ENCODE peak calls at places on chromosomes 13 and 19, in nine cellular contexts. T is PC-9, F is WTC11, Q is HFFc6, U is ascending aorta, X is hepatocyte, H is foreskin fibroblast, W is mucosa of descending colon, A is GM12865. M is an unnamed sample.
A peak's percentile ranks its signal among the peaks of the same experiment; 100 is the strongest.

GRCh38 chr13:75769141-75769905 is 133.2 kb downstream of the LMO7 start:
- DNase-seq in T (no peak), W (no peak), A (no peak), X (no peak), F (no peak), Q (no peak), U (no peak), H (peak; percentile 75), M (no peak)

GRCh38 chr19:3506384-3507340 is 551 bp downstream of the FZR1 start:
- DNase-seq in W (peak; percentile 61), Q (no peak), T (no peak), H (peak; percentile 49), F (no peak), A (peak; percentile 35), X (peak; percentile 50), U (peak; percentile 75), M (peak; percentile 72)

GRCh38 chr13:41405367-41405766 is 52.0 kb upstream of the RGCC start:
- DNase-seq in Q (no peak), A (no peak), T (no peak), H (no peak), W (no peak), X (no peak), F (no peak), U (no peak), M (no peak)

GRCh38 chr19:35153701-35154534 is 617 bp upstream of the FXYD5 start:
- DNase-seq in X (peak; percentile 67), A (peak; percentile 68), U (no peak), Q (no peak), F (peak; percentile 79), H (peak; percentile 72), W (peak; percentile 68), T (no peak), M (peak; percentile 81)

GRCh38 chr19:36113895-36114762 is 546 bp downstream of the POLR2I start:
- DNase-seq in W (peak; percentile 61), T (no peak), A (peak; percentile 34), U (peak; percentile 70), F (peak; percentile 51), X (peak; percentile 61), H (peak; percentile 69), Q (peak; percentile 10), M (peak; percentile 38)

GRCh38 chr19:41248895-41249294 is 15.3 kb upstream of the HNRNPUL1 start:
- DNase-seq in F (no peak), X (no peak), A (no peak), H (no peak), W (no peak), T (no peak), U (no peak), Q (no peak), M (no peak)

GRCh38 chr19:29817316-29817715 is 5.5 kb downstream of the CCNE1 start:
- DNase-seq in A (no peak), W (no peak), X (no peak), U (no peak), T (no peak), Q (no peak), F (no peak), H (no peak), M (no peak)

GRCh38 chr13:65638572-65639168 is 1591.5 kb downstream of the PCDH9 start:
- DNase-seq in A (peak; percentile 52), H (peak; percentile 57), X (peak; percentile 60), T (no peak), Q (peak; percentile 45), W (no peak), F (no peak), U (no peak), M (no peak)

GRCh38 chr19:33193864-33194362 is at the start of gene LRP3:
- DNase-seq in T (no peak), H (peak; percentile 50), W (peak; percentile 57), U (no peak), Q (no peak), A (no peak), F (peak; percentile 38), X (peak; percentile 83), M (no peak)

GRCh38 chr19:58089846-58090245 is 8.2 kb downstream of the ZSCAN18 start:
- DNase-seq in A (no peak), Q (no peak), T (no peak), H (no peak), U (no peak), X (no peak), F (no peak), W (no peak), M (no peak)

GRCh38 chr13:85586856-85587255 is 212.4 kb downstream of the SLITRK6 start:
- DNase-seq in F (no peak), U (no peak), A (no peak), X (no peak), T (no peak), W (no peak), Q (no peak), H (no peak), M (no peak)

GRCh38 chr19:28313633-28314032 is 899.3 kb downstream of the UQCRFS1 start:
- DNase-seq in H (peak; percentile 95), W (no peak), F (no peak), X (no peak), U (no peak), T (no peak), A (no peak), Q (no peak), M (no peak)

GRCh38 chr13:99072356-99072755 is 94.5 kb upstream of the DOCK9 start:
- DNase-seq in H (no peak), F (no peak), Q (no peak), A (no peak), U (no peak), T (no peak), W (no peak), X (no peak), M (no peak)

GRCh38 chr13:39876258-39876657 is 220.8 kb downstream of the COG6 start:
- DNase-seq in X (no peak), F (no peak), W (no peak), U (no peak), H (peak; percentile 92), T (no peak), Q (peak; percentile 84), A (peak; percentile 32), M (no peak)

GRCh38 chr13:74820809-74821208 is 661.2 kb downstream of the TBC1D4 start:
- DNase-seq in X (no peak), F (no peak), T (no peak), W (no peak), H (no peak), A (no peak), U (no peak), Q (no peak), M (no peak)

GRCh38 chr13:30745917-30746686 is 10.8 kb downstream of the ALOX5AP start:
- DNase-seq in X (peak; percentile 24), Q (no peak), W (peak; percentile 61), U (no peak), F (no peak), T (no peak), H (peak; percentile 18), A (no peak), M (no peak)

GRCh38 chr19:17874423-17875135 is 2.8 kb downstream of the SLC5A5 start:
- DNase-seq in H (no peak), W (no peak), T (no peak), F (no peak), X (no peak), Q (no peak), A (no peak), U (no peak), M (no peak)

GRCh38 chr19:21210037-21210621 is 68.3 kb downstream of the ZNF431 start:
- DNase-seq in W (no peak), Q (no peak), U (no peak), A (no peak), H (no peak), F (no peak), X (peak; percentile 40), T (no peak), M (no peak)

GRCh38 chr13:63463782-63464610 is 2048.3 kb upstream of the PCDH20 start:
- DNase-seq in X (no peak), A (peak; percentile 35), H (no peak), W (no peak), F (no peak), Q (no peak), T (no peak), U (no peak), M (peak; percentile 33)

GRCh38 chr13:112767506-112768471 is 78.0 kb downstream of the ATP11A start:
- DNase-seq in F (no peak), H (no peak), W (peak; percentile 44), U (peak; percentile 75), Q (no peak), A (peak; percentile 75), X (no peak), T (no peak), M (peak; percentile 85)

GRCh38 chr13:91158015-91158390 is 189.5 kb upstream of the MIR17HG start:
- DNase-seq in W (no peak), Q (no peak), A (no peak), U (no peak), H (no peak), T (no peak), F (no peak), X (no peak), M (no peak)
- TF ChIP-seq CTCF in W (no peak), Q (no peak), A (no peak), U (peak; percentile 5), H (no peak), T (no peak), F (no peak), X (peak; percentile 38), M (no peak)

GRCh38 chr13:26186141-26186870 is 35.8 kb downstream of the RNF6 start:
- DNase-seq in Q (peak; percentile 82), H (peak; percentile 98), X (peak; percentile 96), U (peak; percentile 90), T (peak; percentile 82), W (peak; percentile 95), F (peak; percentile 93), A (peak; percentile 99), M (peak; percentile 89)
- TF ChIP-seq CTCF in Q (peak; percentile 69), H (peak; percentile 12), X (peak; percentile 62), U (peak; percentile 23), T (peak; percentile 63), W (peak; percentile 45), F (peak; percentile 17), A (peak; percentile 69), M (peak; percentile 54)

DNA sequence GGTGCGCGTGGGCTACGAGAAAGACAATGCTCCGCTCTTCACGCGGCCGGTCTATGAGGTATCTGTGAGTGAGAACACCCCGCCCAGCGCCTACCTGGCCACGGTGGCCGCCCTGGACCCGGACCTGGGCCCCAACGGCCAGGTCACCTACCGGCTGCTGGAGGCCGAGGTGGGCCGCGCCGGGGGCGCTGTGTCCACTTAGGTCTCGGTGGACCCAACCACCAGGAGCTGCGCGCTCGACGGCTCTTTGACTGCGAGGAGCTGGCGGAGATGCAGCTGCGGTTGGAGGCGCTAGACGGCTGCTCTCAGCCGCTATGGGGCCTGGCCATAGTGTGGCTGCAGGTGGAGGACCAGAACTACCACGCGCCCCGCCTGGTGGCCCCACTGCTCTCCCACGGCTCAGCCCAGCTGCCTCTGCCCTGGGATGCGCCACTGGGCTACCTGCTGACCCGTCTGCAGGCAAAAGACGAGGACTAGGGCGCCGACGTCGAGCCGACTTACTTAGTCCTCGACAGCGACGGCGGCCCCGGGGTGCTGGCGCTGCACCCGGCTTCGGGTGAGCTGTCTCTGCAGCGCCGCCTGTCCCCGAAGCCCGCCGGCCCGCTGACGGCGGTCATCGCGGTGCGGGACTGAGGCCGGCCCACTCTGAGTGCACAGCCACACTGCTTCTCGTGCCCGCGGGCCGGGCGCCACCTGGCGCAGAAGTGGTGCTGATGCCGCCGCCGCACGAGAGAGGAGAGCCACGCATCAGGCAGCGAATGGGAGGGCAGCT is 173.0 kb downstream of the OLFM4 start:
- DNase-seq in U (no peak), Q (no peak), A (no peak), F (peak; percentile 65), H (no peak), T (no peak), W (peak; percentile 40), X (peak; percentile 49), M (peak; percentile 12)
- TF ChIP-seq CTCF in U (no peak), Q (peak; percentile 2), A (no peak), F (peak; percentile 25), H (no peak), T (no peak), W (no peak), X (peak; percentile 43), M (no peak)

GRCh38 chr19:6238643-6239281 is 41.0 kb downstream of the MLLT1 start:
- DNase-seq in W (peak; percentile 28), F (no peak), T (no peak), X (no peak), H (peak; percentile 45), U (no peak), A (no peak), Q (no peak), M (no peak)
- TF ChIP-seq CTCF in W (no peak), F (no peak), T (no peak), X (no peak), H (no peak), U (no peak), A (no peak), Q (no peak), M (no peak)